ENCODE peak calls at places on chromosomes 4 and X, in five cellular contexts. I is CD14-positive monocyte, W is type B pancreatic cell, P is upper lobe of right lung, M is cardiac muscle cell. B is an unnamed sample.

GRCh38 chr4:8297691-8298485 is 28.3 kb downstream of the HTRA3 start:
- DNase-seq in I (peak), M (no peak), W (no peak), P (peak), B (peak)

GRCh38 chr4:176482972-176483371 is 163.2 kb downstream of the SPCS3 start:
- DNase-seq in P (no peak), W (no peak), M (no peak), I (no peak), B (no peak)

GRCh38 chr4:150119492-150119891 is 41.2 kb downstream of the DCLK2 start:
- DNase-seq in M (peak), I (no peak), P (no peak), W (no peak), B (no peak)

GRCh38 chr4:65242156-65242846 is 428.0 kb downstream of the EPHA5 start:
- DNase-seq in M (no peak), I (no peak), P (no peak), W (no peak), B (no peak)

GRCh38 chr4:98604723-98605122 is 53.7 kb downstream of the TSPAN5 start:
- DNase-seq in I (no peak), P (no peak), W (no peak), M (peak), B (no peak)

GRCh38 chr4:84967292-84967651 is 782 bp upstream of the WDFY3 start:
- DNase-seq in I (no peak), P (no peak), W (no peak), M (peak), B (no peak)

GRCh38 chr4:152687974-152688599 is 8.3 kb upstream of the TMEM154 start:
- DNase-seq in M (no peak), P (no peak), I (no peak), W (no peak), B (no peak)

GRCh38 chr4:15955670-15956069 is 7.3 kb downstream of the FGFBP2 start:
- DNase-seq in I (no peak), M (peak), P (no peak), W (no peak), B (no peak)

GRCh38 chrX:52337410-52337809 is 31.4 kb upstream of the XAGE2 start:
- DNase-seq in I (no peak), M (no peak), P (no peak), W (no peak), B (no peak)

GRCh38 chr4:26022346-26022891 is 108.4 kb downstream of the SMIM20 start:
- DNase-seq in M (no peak), P (no peak), W (no peak), I (no peak), B (no peak)

GRCh38 chr4:76016383-76016782 is 6.9 kb downstream of the CXCL10 start:
- DNase-seq in P (no peak), I (no peak), M (no peak), W (no peak), B (no peak)

GRCh38 chrX:103918584-103919335 is 43.7 kb upstream of the TMSB15B start:
- DNase-seq in I (no peak), W (peak), M (peak), P (peak), B (no peak)

GRCh38 chr4:3304831-3305609 is 12.2 kb downstream of the RGS12 start:
- DNase-seq in P (peak), M (peak), I (no peak), W (no peak), B (no peak)

GRCh38 chr4:110865611-110866254 is 242.9 kb upstream of the PITX2 start:
- DNase-seq in W (no peak), M (peak), P (no peak), I (no peak), B (no peak)

GRCh38 chrX:120014354-120015129 is 62.9 kb downstream of the RHOXF2B start:
- DNase-seq in P (no peak), I (no peak), W (no peak), M (no peak), B (no peak)

GRCh38 chrX:54223581-54223980 is 40.5 kb upstream of the FAM120C start:
- DNase-seq in P (no peak), W (no peak), I (no peak), M (no peak), B (no peak)

GRCh38 chr4:98166025-98166730 is 22.9 kb upstream of the STPG2 start:
- DNase-seq in I (no peak), W (no peak), M (peak), P (no peak), B (peak)

GRCh38 chr4:113447695-113448265 is 313.8 kb downstream of the CAMK2D start:
- DNase-seq in W (no peak), I (no peak), P (no peak), M (no peak), B (no peak)

GRCh38 chr4:115110191-115111166 is 2.9 kb downstream of the NDST4 start:
- DNase-seq in W (no peak), P (no peak), M (no peak), I (no peak), B (no peak)

DNA sequence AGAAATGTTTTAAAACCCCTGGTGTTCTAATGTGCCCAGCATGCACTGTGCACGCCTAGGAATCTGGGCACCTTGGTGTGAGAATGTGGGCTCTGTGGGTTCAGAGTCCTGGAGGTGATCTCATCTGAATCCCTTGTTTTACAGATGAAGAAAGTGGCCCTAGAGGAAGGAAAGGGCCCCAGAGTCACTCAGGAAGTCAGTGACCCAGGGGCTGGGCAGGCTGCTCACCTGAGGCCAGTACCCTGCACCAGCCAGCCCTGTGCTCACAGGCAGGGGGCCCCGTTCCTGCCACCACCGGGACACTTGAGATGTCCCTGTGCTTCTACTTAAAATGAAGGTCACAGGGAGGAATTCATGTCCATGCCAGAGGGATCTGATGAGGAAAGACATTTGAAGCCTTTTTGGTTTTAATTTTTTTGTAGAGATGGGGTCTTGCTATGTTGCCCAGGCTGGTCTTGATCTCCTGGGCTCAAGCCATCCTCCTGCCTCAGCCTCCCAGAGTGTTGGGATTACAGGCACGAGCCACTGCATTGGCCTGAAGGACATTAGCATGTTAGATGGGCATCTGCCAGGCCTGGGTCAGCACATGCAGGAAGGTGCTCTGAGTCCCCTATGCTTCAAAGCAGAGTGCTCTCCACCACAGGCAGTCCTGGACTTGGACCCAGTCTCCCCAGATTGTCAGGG is 7.4 kb upstream of the S100P start:
- DNase-seq in M (no peak), P (no peak), I (no peak), W (no peak), B (no peak)
- TF ChIP-seq CTCF in M (no peak), P (no peak), I (no peak), W (no peak), B (no peak)

DNA sequence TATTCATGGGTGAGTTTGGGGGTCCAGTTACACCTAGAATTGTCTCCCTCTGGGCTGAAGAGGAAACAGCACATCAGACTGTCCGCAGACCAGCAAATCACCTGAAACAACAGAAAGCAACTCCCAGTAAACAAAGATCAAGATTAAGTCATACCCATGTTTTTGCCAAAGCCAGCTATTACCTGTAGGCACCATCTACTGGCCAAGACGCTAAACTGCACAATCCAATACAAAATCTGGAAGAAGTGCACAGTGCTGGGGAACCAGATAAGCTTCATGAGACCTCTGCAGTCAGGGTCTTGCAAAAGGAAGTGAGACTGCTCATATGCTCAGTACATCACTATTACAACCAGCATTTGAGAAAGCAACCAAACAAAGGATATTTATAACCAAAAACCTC is 157.5 kb upstream of the ITM2A start:
- DNase-seq in I (no peak), M (no peak), P (no peak), W (no peak), B (no peak)
- TF ChIP-seq CTCF in I (no peak), M (no peak), P (no peak), W (peak), B (no peak)

DNA sequence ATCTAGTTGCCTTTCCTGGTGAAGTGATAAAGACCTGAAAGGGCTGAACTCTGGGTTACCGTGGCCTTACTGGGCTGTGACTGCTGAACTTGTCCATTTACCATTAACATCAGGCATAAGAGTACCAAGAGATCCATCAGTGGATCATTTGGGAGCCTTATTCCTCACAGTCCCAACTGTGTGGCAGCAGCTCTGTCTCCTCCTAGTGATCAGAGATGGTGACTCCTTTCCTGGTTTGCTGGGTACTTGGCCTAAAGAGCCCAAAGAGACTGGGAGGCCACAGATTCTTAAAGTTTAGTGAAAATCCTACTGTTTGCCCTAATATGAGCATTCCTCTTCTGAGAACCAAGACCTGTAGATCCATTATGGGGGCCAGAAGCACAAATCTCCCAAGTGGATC is 56.3 kb upstream of the ATP6AP2 start:
- DNase-seq in W (no peak), P (no peak), I (no peak), M (no peak), B (no peak)
- TF ChIP-seq CTCF in W (no peak), P (no peak), I (no peak), M (peak), B (no peak)

DNA sequence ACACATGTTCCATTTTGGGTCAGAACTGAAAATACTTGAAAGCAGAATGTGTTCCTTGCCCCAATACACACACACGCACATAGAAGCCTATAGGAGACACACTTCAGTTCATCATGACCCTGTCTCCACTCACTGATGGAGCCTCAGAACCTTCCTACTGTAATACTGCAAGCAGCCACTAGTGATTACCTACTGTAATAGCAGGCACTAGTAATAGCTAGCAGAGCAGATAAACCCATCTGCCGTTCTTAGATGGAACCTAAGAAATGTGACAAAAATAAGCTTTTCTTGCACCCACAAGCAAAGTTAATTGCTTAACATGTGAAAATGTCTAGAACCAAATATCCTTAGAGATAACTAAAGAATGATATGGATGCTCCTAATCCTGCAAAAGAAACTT is 13.6 kb downstream of the AMTN start:
- DNase-seq in P (no peak), W (no peak), M (no peak), I (no peak), B (no peak)
- TF ChIP-seq CTCF in P (no peak), W (peak), M (no peak), I (no peak), B (no peak)

GRCh38 chrX:80282535-80282934 is 137.7 kb upstream of the TENT5D start:
- DNase-seq in I (no peak), W (no peak), M (no peak), P (no peak), B (no peak)
- TF ChIP-seq CTCF in I (no peak), W (peak), M (peak), P (no peak), B (peak)